ENCODE peak calls at places on chromosomes 7 and 10, in seven cellular contexts. X is stomach, Y is mucosa of descending colon, B is AG09309, C is AG04450, Z is fibroblast of pulmonary artery, I is fibroblast of lung. F is an unnamed sample.

GRCh38 chr7:151754142-151754590 is 122.7 kb downstream of the PRKAG2 start:
- DNase-seq in X (peak), Y (peak), B (peak), C (peak), Z (peak), I (peak), F (peak)

GRCh38 chr10:22386396-22386928 is 41.2 kb downstream of the SPAG6 start:
- DNase-seq in X (no peak), Y (no peak), B (no peak), C (no peak), Z (no peak), I (no peak), F (no peak)

GRCh38 chr7:83832009-83832408 is 183.1 kb upstream of the SEMA3E start:
- DNase-seq in X (no peak), Y (no peak), B (no peak), C (no peak), Z (no peak), I (no peak), F (no peak)

GRCh38 chr10:79159785-79160184 is 91.0 kb downstream of the ZMIZ1 start:
- DNase-seq in X (no peak), Y (no peak), B (no peak), C (no peak), Z (peak), I (peak), F (peak)

GRCh38 chr7:41437257-41438196 is 265.4 kb downstream of the INHBA start:
- DNase-seq in X (no peak), Y (no peak), B (no peak), C (no peak), Z (no peak), I (peak), F (no peak)

GRCh38 chr10:101011517-101012423 is 12.2 kb downstream of the LZTS2 start:
- DNase-seq in X (peak), Y (no peak), B (no peak), C (no peak), Z (no peak), I (no peak), F (peak)

GRCh38 chr7:121288894-121289293 is 39.9 kb upstream of the WNT16 start:
- DNase-seq in X (no peak), Y (no peak), B (peak), C (peak), Z (peak), I (peak), F (peak)

GRCh38 chr10:128287099-128287498 is 160.9 kb upstream of the MKI67 start:
- DNase-seq in X (no peak), Y (no peak), B (no peak), C (no peak), Z (no peak), I (no peak), F (no peak)

GRCh38 chr7:22196429-22196828 is 160.5 kb downstream of the RAPGEF5 start:
- DNase-seq in X (no peak), Y (no peak), B (no peak), C (no peak), Z (no peak), I (no peak), F (no peak)

GRCh38 chr7:46191776-46192175 is 270.7 kb upstream of the IGFBP3 start:
- DNase-seq in X (no peak), Y (no peak), B (peak), C (peak), Z (no peak), I (peak), F (peak)

GRCh38 chr10:97427571-97428179 is 1.7 kb downstream of the PGAM1 start:
- DNase-seq in X (peak), Y (peak), B (no peak), C (no peak), Z (no peak), I (peak), F (peak)

GRCh38 chr7:156659203-156659602 is 18.6 kb downstream of the RNF32 start:
- DNase-seq in X (no peak), Y (no peak), B (no peak), C (no peak), Z (no peak), I (no peak), F (no peak)

GRCh38 chr10:117166420-117167345 is 28.6 kb upstream of the VAX1 start:
- DNase-seq in X (no peak), Y (no peak), B (no peak), C (no peak), Z (no peak), I (no peak), F (no peak)

GRCh38 chr7:140631602-140632001 is 9.0 kb downstream of the DENND2A start:
- DNase-seq in X (no peak), Y (no peak), B (no peak), C (no peak), Z (no peak), I (no peak), F (no peak)

GRCh38 chr7:127437772-127438330 is 45.3 kb upstream of the ZNF800 start:
- DNase-seq in X (no peak), Y (no peak), B (peak), C (peak), Z (peak), I (peak), F (peak)

GRCh38 chr7:98210513-98211220 is 572 bp upstream of the BHLHA15 start:
- DNase-seq in X (no peak), Y (peak), B (no peak), C (no peak), Z (peak), I (no peak), F (peak)

GRCh38 chr7:71221549-71221948 is 89.6 kb downstream of the GALNT17 start:
- DNase-seq in X (no peak), Y (no peak), B (no peak), C (no peak), Z (no peak), I (no peak), F (no peak)

GRCh38 chr10:116237260-116237659 is 35.7 kb downstream of the GFRA1 start:
- DNase-seq in X (no peak), Y (no peak), B (no peak), C (no peak), Z (no peak), I (no peak), F (peak)

GRCh38 chr10:72744566-72744965 is 52.6 kb downstream of the MCU start:
- DNase-seq in X (no peak), Y (no peak), B (no peak), C (no peak), Z (no peak), I (no peak), F (no peak)

GRCh38 chr10:110857265-110858158 is 14.2 kb upstream of the PDCD4 start:
- DNase-seq in X (peak), Y (peak), B (no peak), C (peak), Z (peak), I (peak), F (peak)

GRCh38 chr7:151592868-151593486 is 73.3 kb upstream of the RHEB start:
- DNase-seq in X (no peak), Y (no peak), B (peak), C (peak), Z (peak), I (peak), F (peak)

GRCh38 chr7:148789228-148789627 is 90.5 kb downstream of the CUL1 start:
- DNase-seq in X (no peak), Y (no peak), B (no peak), C (no peak), Z (no peak), I (no peak), F (no peak)
- H3K4me3 ChIP-seq in X (no peak), Y (no peak), B (no peak), C (no peak), Z (no peak), I (no peak), F (no peak)

DNA sequence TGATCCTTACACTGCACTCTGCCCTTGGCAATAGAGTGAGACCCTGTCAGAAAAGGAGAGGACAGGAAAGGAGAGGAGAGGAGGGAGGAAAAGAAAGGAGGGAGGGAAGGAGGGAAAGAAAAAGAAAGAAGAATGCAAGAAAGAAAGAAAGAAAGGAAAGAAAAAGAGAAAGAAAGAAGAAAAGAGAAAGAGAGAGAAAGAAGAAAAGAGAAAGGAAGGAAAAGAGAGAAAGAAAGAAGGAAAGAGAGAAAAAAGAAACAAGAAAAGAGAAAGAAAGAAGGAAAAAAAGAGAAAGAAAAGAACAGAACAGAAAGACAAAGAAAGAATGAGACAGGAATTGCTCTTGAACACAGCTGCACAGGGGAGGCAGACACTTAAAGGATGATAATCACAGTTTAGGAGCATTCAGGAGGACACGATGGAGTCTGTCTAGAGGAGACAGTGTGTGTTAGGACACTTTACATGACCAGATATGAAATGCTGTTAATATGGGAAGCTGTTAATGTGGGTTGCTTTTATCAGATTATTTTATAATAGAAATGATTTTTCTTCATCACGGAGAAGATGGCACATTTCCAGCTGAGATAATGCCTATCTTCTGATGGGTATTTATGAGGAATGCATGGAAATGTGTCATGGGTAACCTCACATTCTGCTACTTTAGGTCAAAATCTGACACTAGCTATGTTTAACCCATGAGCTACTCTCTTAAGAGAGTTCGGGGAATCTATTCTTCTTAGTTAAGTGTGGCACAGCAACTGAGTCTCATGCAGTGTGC is 160.5 kb downstream of the BAMBI start:
- DNase-seq in X (no peak), Y (no peak), B (no peak), C (no peak), Z (no peak), I (no peak), F (peak)
- H3K4me3 ChIP-seq in X (no peak), Y (no peak), B (no peak), C (no peak), Z (no peak), I (no peak), F (no peak)

DNA sequence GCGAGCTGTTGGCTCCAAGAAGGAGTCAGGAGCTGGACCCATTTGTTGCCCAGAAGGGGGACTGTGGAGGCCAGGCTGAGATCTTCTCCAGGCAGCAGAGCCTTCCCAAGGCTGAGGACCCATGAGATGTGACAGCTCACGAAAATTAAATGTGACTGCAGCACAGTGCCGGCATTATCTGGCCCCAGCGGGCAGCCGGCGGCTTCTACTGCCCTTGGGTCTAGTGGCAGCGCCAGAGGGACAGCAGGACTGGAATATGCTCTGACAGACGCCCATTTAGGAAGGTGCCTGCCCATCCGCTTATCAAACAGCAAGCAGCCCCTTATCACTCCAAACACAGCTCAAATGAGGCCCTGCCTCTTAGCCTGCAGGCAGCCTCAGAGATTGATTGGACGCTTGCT is 122.9 kb upstream of the LYZL2 start:
- DNase-seq in X (no peak), Y (no peak), B (no peak), C (no peak), Z (no peak), I (no peak), F (no peak)
- H3K4me3 ChIP-seq in X (no peak), Y (no peak), B (no peak), C (no peak), Z (no peak), I (no peak), F (no peak)

GRCh38 chr7:143884276-143884977 is 17.5 kb downstream of the TCAF1 start:
- DNase-seq in X (no peak), Y (no peak), B (no peak), C (no peak), Z (no peak), I (no peak), F (no peak)
- H3K4me3 ChIP-seq in X (peak), Y (no peak), B (peak), C (peak), Z (peak), I (peak), F (peak)

GRCh38 chr10:102327002-102327401 is 68.5 kb upstream of the NFKB2 start:
- DNase-seq in X (no peak), Y (no peak), B (no peak), C (no peak), Z (no peak), I (no peak), F (no peak)
- H3K4me3 ChIP-seq in X (no peak), Y (no peak), B (no peak), C (no peak), Z (no peak), I (no peak), F (no peak)

DNA sequence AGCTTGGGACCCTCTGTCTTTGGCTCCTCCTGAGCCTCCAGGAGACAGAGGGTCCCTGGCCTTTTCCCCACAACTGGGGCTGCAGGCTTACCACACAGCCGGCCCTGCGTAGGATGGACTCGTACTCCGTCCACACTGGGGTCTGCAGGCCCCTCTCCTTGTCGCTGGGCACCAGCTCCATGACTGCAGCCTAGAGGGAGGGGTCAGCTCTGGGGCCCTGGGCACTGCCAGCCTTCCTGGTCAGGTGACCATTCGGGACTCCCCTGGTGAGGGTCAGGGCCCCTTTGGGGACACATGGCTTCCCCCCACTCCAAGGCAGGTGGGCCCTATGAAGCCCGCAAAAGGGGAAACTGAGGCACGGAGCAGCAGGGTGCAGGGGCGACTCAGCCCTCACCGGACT is 1.3 kb downstream of the FUOM start:
- DNase-seq in X (no peak), Y (no peak), B (no peak), C (no peak), Z (no peak), I (no peak), F (no peak)
- H3K4me3 ChIP-seq in X (peak), Y (no peak), B (no peak), C (peak), Z (peak), I (no peak), F (peak)

GRCh38 chr7:158111556-158111880 is 476.1 kb downstream of the PTPRN2 start:
- DNase-seq in X (peak), Y (no peak), B (no peak), C (no peak), Z (no peak), I (no peak), F (no peak)
- H3K4me3 ChIP-seq in X (no peak), Y (no peak), B (no peak), C (no peak), Z (no peak), I (no peak), F (no peak)

GRCh38 chr7:26860361-26860760 is 4.0 kb downstream of the SKAP2 start:
- DNase-seq in X (no peak), Y (no peak), B (no peak), C (no peak), Z (no peak), I (no peak), F (peak)

GRCh38 chr7:26862806-26863205 is 1.6 kb downstream of the SKAP2 start:
- DNase-seq in X (no peak), Y (no peak), B (no peak), C (no peak), Z (no peak), I (no peak), F (no peak)

GRCh38 chr7:26858735-26859134 is 5.7 kb downstream of the SKAP2 start:
- DNase-seq in X (no peak), Y (peak), B (no peak), C (no peak), Z (no peak), I (no peak), F (no peak)

GRCh38 chr7:26859720-26860119 is 4.7 kb downstream of the SKAP2 start:
- DNase-seq in X (no peak), Y (no peak), B (no peak), C (no peak), Z (no peak), I (no peak), F (no peak)

DNA sequence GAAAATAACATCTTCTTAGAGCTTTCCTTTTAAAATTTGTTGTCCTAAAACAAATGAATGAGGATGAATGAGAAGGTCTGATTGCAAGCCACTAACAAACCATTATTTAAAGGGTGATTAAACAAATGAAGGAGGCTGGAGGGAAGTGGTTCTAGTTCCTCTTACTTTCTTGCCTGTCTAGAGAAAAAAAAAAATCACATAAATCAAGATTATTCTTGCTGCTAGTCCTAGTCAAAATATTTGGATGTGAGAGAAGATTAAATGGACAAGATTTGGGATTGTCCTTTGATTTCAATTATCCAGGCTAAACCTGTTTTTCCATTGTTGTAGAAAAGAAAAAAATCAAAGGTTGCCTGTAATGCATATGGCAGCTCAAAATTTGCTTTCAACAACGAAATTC is 3.3 kb downstream of the SKAP2 start:
- DNase-seq in X (no peak), Y (no peak), B (no peak), C (no peak), Z (no peak), I (no peak), F (no peak)
- H3K4me3 ChIP-seq in X (no peak), Y (no peak), B (no peak), C (no peak), Z (no peak), I (no peak), F (no peak)